ENCODE peak calls at places on chromosomes 6 and 20, in eight cellular contexts. X is effector memory CD4-positive, alpha-beta T cell; I is Karpas-422; S is GM23338; D is neuronal stem cell; J is tibial artery; K is GM23248; O is fibroblast of lung. C is an unnamed sample.
A peak's percentile ranks its signal among the peaks of the same experiment; 100 is the strongest.

GRCh38 chr6:142918339-142919042 is 26.5 kb downstream of the HIVEP2 start:
- DNase-seq in D (no peak), I (no peak), J (no peak), K (no peak), O (no peak), X (no peak), S (no peak), C (no peak)

GRCh38 chr6:26550250-26550993 is 12.3 kb downstream of the HMGN4 start:
- DNase-seq in K (peak; percentile 75), X (no peak), I (peak; percentile 81), S (peak; percentile 97), J (peak; percentile 77), O (peak; percentile 45), D (peak; percentile 64), C (no peak)

GRCh38 chr6:84536914-84537638 is 227.3 kb downstream of the TBX18 start:
- DNase-seq in I (no peak), S (no peak), X (no peak), D (no peak), J (no peak), O (no peak), K (no peak), C (no peak)

GRCh38 chr6:5999688-6000608 is 6.8 kb downstream of the NRN1 start:
- DNase-seq in X (no peak), J (no peak), D (no peak), K (no peak), I (no peak), S (peak; percentile 51), O (no peak), C (no peak)

GRCh38 chr6:111591370-111591900 is 14.2 kb downstream of the TRAF3IP2 start:
- DNase-seq in X (no peak), I (no peak), K (peak; percentile 100), S (no peak), O (peak; percentile 100), J (peak; percentile 97), D (no peak), C (no peak)

GRCh38 chr20:25676164-25676809 is 20.4 kb downstream of the ZNF337 start:
- DNase-seq in K (peak; percentile 82), D (no peak), S (no peak), X (no peak), J (no peak), I (no peak), O (peak; percentile 54), C (no peak)

GRCh38 chr6:146990821-146991798 is 213.1 kb upstream of the STXBP5 start:
- DNase-seq in D (no peak), I (no peak), S (no peak), K (peak; percentile 64), X (no peak), J (no peak), O (peak; percentile 88), C (no peak)

GRCh38 chr20:37152284-37152683 is 26.8 kb upstream of the RPN2 start:
- DNase-seq in O (no peak), X (no peak), J (no peak), D (no peak), K (no peak), I (no peak), S (no peak), C (no peak)

GRCh38 chr6:121436172-121436965 is 923 bp downstream of the GJA1 start:
- DNase-seq in O (peak; percentile 34), X (no peak), K (peak; percentile 40), D (no peak), I (no peak), J (no peak), S (peak; percentile 50), C (no peak)

GRCh38 chr20:34075647-34076046 is 36.4 kb downstream of the EIF2S2 start:
- DNase-seq in O (no peak), I (no peak), J (no peak), D (no peak), K (no peak), S (peak; percentile 60), X (no peak), C (no peak)

GRCh38 chr6:143236151-143236788 is 175.6 kb downstream of the AIG1 start:
- DNase-seq in K (peak; percentile 83), I (no peak), S (peak; percentile 36), O (no peak), D (no peak), J (no peak), X (no peak), C (no peak)

GRCh38 chr6:79431469-79431868 is 105.8 kb downstream of the LCA5 start:
- DNase-seq in S (peak; percentile 68), D (no peak), K (no peak), J (no peak), O (no peak), X (no peak), I (no peak), C (no peak)

GRCh38 chr6:135506270-135506997 is 8.9 kb upstream of the AHI1 start:
- DNase-seq in I (peak; percentile 72), X (no peak), O (peak; percentile 85), J (no peak), D (no peak), S (peak; percentile 57), K (peak; percentile 73), C (no peak)

GRCh38 chr6:22709804-22710203 is 140.4 kb downstream of the HDGFL1 start:
- DNase-seq in S (no peak), K (peak; percentile 2), O (no peak), D (no peak), I (no peak), X (no peak), J (no peak), C (no peak)

GRCh38 chr20:53578492-53579222 is 15.0 kb downstream of the ZNF217 start:
- DNase-seq in I (peak; percentile 92), S (peak; percentile 96), D (peak; percentile 78), J (no peak), X (peak; percentile 39), O (peak; percentile 95), K (peak; percentile 93), C (peak; percentile 10)

GRCh38 chr6:32941412-32941784 is 570 bp upstream of the HLA-DMB start:
- DNase-seq in K (no peak), D (no peak), I (peak; percentile 85), O (no peak), J (no peak), S (no peak), X (peak; percentile 48), C (no peak)

GRCh38 chr6:32943864-32944263 is 3.0 kb upstream of the HLA-DMB start:
- DNase-seq in D (no peak), K (no peak), I (peak; percentile 61), J (no peak), O (no peak), X (no peak), S (no peak), C (no peak)

GRCh38 chr6:32940656-32941411 is at the start of gene HLA-DMB:
- DNase-seq in S (peak; percentile 88), I (peak; percentile 94), O (peak; percentile 64), X (peak; percentile 10), D (peak; percentile 73), K (peak; percentile 80), J (no peak), C (no peak)

GRCh38 chr6:32944265-32944664 is 3.4 kb upstream of the HLA-DMB start:
- DNase-seq in O (no peak), K (no peak), J (no peak), D (no peak), S (no peak), I (peak; percentile 94), X (no peak), C (no peak)

GRCh38 chr6:32942555-32942954 is 1.7 kb upstream of the HLA-DMB start:
- DNase-seq in D (no peak), X (no peak), K (no peak), I (peak; percentile 61), O (no peak), J (no peak), S (no peak), C (no peak)
- H3K27ac ChIP-seq in D (no peak overlapping the region), X (no peak overlapping the region), K (no peak overlapping the region), I (peak overlapping the region; percentile 99), O (no peak overlapping the region), J (no peak overlapping the region), S (no peak overlapping the region), C (no peak overlapping the region)

GRCh38 chr6:30707281-30707850 is 9.7 kb downstream of the MDC1 start:
- DNase-seq in K (no peak), I (peak; percentile 28), O (no peak), X (no peak), S (no peak), J (no peak), D (no peak), C (no peak)
- H3K27ac ChIP-seq in K (no peak overlapping the region), I (no peak overlapping the region), O (no peak overlapping the region), X (no peak overlapping the region), S (no peak overlapping the region), J (no peak overlapping the region), D (no peak overlapping the region), C (no peak overlapping the region)

DNA sequence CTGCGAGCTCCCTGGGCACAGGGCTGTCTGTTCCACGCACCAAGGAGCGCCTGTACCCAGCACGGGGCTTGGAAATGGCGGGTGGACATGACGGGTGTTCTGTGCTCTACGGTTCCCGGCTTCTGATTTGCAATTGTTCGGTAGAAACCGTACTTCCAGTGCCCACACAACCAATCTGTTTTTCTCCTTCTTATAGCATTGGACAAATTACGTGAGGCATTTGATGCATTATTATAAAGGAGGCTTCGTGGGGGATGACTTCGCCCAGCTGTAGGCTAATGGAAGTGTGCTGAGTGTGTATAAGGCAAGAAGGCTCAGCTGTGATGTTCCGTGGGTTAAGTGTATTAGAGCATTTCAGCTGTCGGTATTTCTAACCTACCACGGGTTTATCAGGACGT is 9.8 kb upstream of the RPS21 start:
- DNase-seq in X (no peak), D (no peak), O (no peak), K (no peak), S (no peak), I (no peak), J (no peak), C (no peak)
- H3K27ac ChIP-seq in X (no peak overlapping the region), D (peak overlapping the region; percentile 88), O (no peak overlapping the region), K (no peak overlapping the region), S (peak overlapping the region; percentile 97), I (no peak overlapping the region), J (peak overlapping the region; percentile 76), C (peak overlapping the region; percentile 49)

DNA sequence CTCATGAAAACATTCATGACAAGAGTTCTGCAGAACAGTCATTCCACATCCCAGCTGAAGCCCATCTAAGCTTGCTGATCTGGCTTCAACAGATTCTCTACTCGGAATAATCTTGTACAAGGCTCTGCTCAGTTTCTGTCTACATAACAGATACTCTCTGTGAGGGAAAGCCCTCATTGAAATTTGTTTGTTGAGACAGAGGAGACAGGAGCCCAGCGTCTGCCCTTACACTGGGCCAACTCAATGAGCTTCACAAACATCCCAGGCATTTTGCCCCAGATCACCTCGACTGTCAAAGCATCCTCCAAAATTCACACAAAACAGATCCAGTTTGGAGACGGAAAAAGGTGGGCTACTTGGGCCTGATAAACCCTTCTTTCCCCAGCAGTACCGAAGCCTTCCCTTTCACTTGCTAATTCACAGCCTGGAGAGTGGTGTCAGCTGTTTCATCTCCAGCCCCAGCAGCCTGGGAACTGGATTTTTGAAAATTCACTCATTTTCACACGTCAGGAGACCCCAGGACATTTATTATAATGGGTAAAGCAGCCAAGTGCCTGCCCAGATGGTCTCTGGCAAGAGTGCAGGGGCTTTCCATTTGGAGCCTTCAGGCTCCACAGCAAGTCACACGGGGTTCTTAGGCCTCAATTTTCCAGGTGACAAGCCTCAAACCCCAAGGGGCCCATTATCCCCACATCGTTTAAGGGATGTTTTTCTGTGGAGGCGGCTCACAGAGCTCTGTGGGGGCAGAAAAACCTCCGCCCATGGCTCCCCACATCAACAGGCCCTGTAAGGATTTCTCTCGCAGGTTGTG is 7.3 kb downstream of the CCDC167 start:
- DNase-seq in D (no peak), O (no peak), I (no peak), K (no peak), X (no peak), S (peak; percentile 52), J (peak; percentile 4), C (no peak)
- H3K27ac ChIP-seq in D (no peak overlapping the region), O (no peak overlapping the region), I (no peak overlapping the region), K (no peak overlapping the region), X (peak overlapping the region; percentile 67), S (peak overlapping the region; percentile 50), J (no peak overlapping the region), C (no peak overlapping the region)

GRCh38 chr6:34674268-34674639 is 22.3 kb downstream of the ILRUN start:
- DNase-seq in X (no peak), K (no peak), J (no peak), S (no peak), D (no peak), I (no peak), O (no peak), C (no peak)
- H3K27ac ChIP-seq in X (peak overlapping the region; percentile 84), K (peak overlapping the region; percentile 1), J (no peak overlapping the region), S (no peak overlapping the region), D (no peak overlapping the region), I (peak overlapping the region; percentile 82), O (no peak overlapping the region), C (no peak overlapping the region)

C was measured in caudate nucleus.